ENCODE peak calls at places on chromosome 11, in six cellular contexts. N, I, T, W, E and O are unnamed samples.

GRCh38 chr11:14073821-14074529 is 111.5 kb downstream of the SPON1 start:
- DNase-seq in N (no peak), I (no peak), T (no peak), W (no peak), E (no peak), O (no peak)

GRCh38 chr11:73659961-73660360 is 13.6 kb downstream of the PLEKHB1 start:
- DNase-seq in N (no peak), I (no peak), T (no peak), W (no peak), E (no peak), O (no peak)

GRCh38 chr11:122843281-122844150 is 5.2 kb downstream of the CRTAM start:
- DNase-seq in N (no peak), I (no peak), T (peak), W (no peak), E (no peak), O (no peak)

GRCh38 chr11:56783448-56784041 is 35.0 kb upstream of the OR9G4 start:
- DNase-seq in N (peak), I (peak), T (peak), W (no peak), E (peak), O (peak)

GRCh38 chr11:72336163-72336562 is 92.2 kb upstream of the PHOX2A start:
- DNase-seq in N (no peak), I (no peak), T (no peak), W (no peak), E (peak), O (no peak)

GRCh38 chr11:124897681-124898680 is at the start of gene ROBO4:
- DNase-seq in N (peak), I (no peak), T (peak), W (no peak), E (no peak), O (no peak)

GRCh38 chr11:109306322-109306721 is 115.7 kb upstream of the C11orf87 start:
- DNase-seq in N (no peak), I (no peak), T (no peak), W (no peak), E (no peak), O (no peak)

GRCh38 chr11:38791346-38791961 is 2193.4 kb upstream of the RAG2 start:
- DNase-seq in N (peak), I (peak), T (peak), W (no peak), E (peak), O (peak)

GRCh38 chr11:43903969-43904368 is 23.3 kb downstream of the ALKBH3 start:
- DNase-seq in N (no peak), I (no peak), T (no peak), W (no peak), E (no peak), O (no peak)

GRCh38 chr11:61106906-61107470 is 4.7 kb downstream of the CD5 start:
- DNase-seq in N (no peak), I (no peak), T (no peak), W (no peak), E (no peak), O (no peak)

GRCh38 chr11:119121008-119121810 is at the start of gene HINFP:
- DNase-seq in N (peak), I (peak), T (peak), W (peak), E (peak), O (peak)

GRCh38 chr11:102986815-102987214 is 31.3 kb upstream of the MMP13 start:
- DNase-seq in N (peak), I (no peak), T (no peak), W (no peak), E (no peak), O (no peak)

GRCh38 chr11:78567209-78567608 is 7.5 kb downstream of the NARS2 start:
- DNase-seq in N (peak), I (no peak), T (no peak), W (no peak), E (no peak), O (no peak)

GRCh38 chr11:305834-306211 is 1.8 kb upstream of the IFITM2 start:
- DNase-seq in N (no peak), I (no peak), T (no peak), W (no peak), E (no peak), O (no peak)

GRCh38 chr11:44464741-44465140 is 100.7 kb upstream of the CD82 start:
- DNase-seq in N (no peak), I (peak), T (peak), W (no peak), E (peak), O (peak)

GRCh38 chr11:71063129-71063528 is 189.2 kb downstream of the SHANK2 start:
- DNase-seq in N (no peak), I (no peak), T (no peak), W (no peak), E (no peak), O (no peak)

GRCh38 chr11:19242184-19242932 is 1.6 kb upstream of the E2F8 start:
- DNase-seq in N (peak), I (no peak), T (no peak), W (no peak), E (no peak), O (peak)

GRCh38 chr11:123405123-123405592 is 24.9 kb upstream of the GRAMD1B start:
- DNase-seq in N (no peak), I (no peak), T (no peak), W (no peak), E (no peak), O (no peak)

GRCh38 chr11:27179334-27179733 is 138.7 kb downstream of the BBOX1 start:
- DNase-seq in N (no peak), I (no peak), T (no peak), W (no peak), E (no peak), O (no peak)

GRCh38 chr11:128765571-128766530 is 72.0 kb downstream of the FLI1 start:
- DNase-seq in N (no peak), I (no peak), T (no peak), W (no peak), E (no peak), O (no peak)

GRCh38 chr11:45926001-45926401 is 3.5 kb downstream of the LARGE2 start:
- DNase-seq in N (no peak), I (no peak), T (no peak), W (no peak), E (no peak), O (no peak)

GRCh38 chr11:120509346-120510053 is 2.0 kb upstream of the GRIK4 start:
- DNase-seq in N (no peak), I (no peak), T (no peak), W (no peak), E (no peak), O (no peak)

GRCh38 chr11:120512727-120513435 is 1.3 kb downstream of the GRIK4 start:
- DNase-seq in N (no peak), I (peak), T (no peak), W (no peak), E (no peak), O (no peak)

GRCh38 chr11:120511804-120512726 is 517 bp downstream of the GRIK4 start:
- DNase-seq in N (no peak), I (no peak), T (no peak), W (no peak), E (no peak), O (no peak)

GRCh38 chr11:120510406-120511115 is 987 bp upstream of the GRIK4 start:
- DNase-seq in N (no peak), I (no peak), T (no peak), W (no peak), E (no peak), O (no peak)

GRCh38 chr11:120511116-120511803 is at the start of gene GRIK4:
- DNase-seq in N (peak), I (peak), T (peak), W (no peak), E (peak), O (peak)
- H3K4me3 ChIP-seq in N (peak), I (peak), T (peak), W (peak), E (peak), O (no peak)

DNA sequence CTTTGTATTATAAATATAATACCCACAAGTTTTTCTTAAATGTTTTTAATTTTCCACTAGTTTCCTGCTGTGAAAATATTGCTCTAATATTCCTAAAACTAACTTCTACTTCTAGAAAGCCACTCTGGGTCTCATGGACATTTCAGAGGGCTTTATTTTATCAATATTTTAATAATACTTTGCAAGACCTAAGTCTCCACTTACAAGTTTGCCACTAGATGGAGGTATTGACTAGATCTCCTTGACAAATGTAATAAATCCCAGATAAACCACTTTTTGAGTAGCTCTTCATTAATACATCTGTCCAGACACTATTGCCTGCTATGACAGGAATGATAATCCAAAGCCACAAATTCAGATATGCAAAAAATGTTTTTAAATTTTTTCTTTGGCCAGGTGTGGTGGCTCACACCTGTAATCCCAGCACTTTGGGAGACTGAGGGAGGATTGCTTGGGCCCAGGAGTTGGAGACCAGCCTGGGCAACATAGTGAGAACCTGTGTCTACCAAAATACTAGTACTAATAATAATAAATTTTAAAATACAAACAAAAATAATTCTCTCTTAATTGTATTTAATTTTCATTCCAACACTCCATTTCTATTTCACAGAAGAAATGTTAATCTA is 3.5 kb upstream of the ACAT1 start:
- DNase-seq in N (peak), I (peak), T (peak), W (no peak), E (peak), O (peak)
- TF ChIP-seq CTCF in N (peak), I (peak), T (peak), W (peak), E (peak), O (no peak)

GRCh38 chr11:3220521-3221407 is 2.2 kb upstream of the MRGPRG start:
- DNase-seq in N (no peak), I (no peak), T (no peak), W (no peak), E (no peak), O (no peak)

GRCh38 chr11:3220101-3220500 is 1.5 kb upstream of the MRGPRG start:
- DNase-seq in N (no peak), I (no peak), T (no peak), W (no peak), E (no peak), O (no peak)

GRCh38 chr11:3219281-3219892 is 774 bp upstream of the MRGPRG start:
- DNase-seq in N (no peak), I (no peak), T (no peak), W (no peak), E (no peak), O (no peak)

GRCh38 chr11:3217751-3218482 is 696 bp downstream of the MRGPRG start:
- DNase-seq in N (no peak), I (no peak), T (no peak), W (no peak), E (no peak), O (no peak)

GRCh38 chr11:3218483-3219280 is at the start of gene MRGPRG:
- DNase-seq in N (no peak), I (no peak), T (no peak), W (no peak), E (no peak), O (no peak)
- TF ChIP-seq MYC in N (no peak), I (no peak), T (no peak), W (no peak), E (no peak), O (no peak)

GRCh38 chr11:67420646-67421420 is 5.4 kb downstream of the CARNS1 start:
- DNase-seq in N (peak), I (peak), T (peak), W (no peak), E (peak), O (peak)

GRCh38 chr11:67420147-67420645 is 4.7 kb downstream of the CARNS1 start:
- DNase-seq in N (no peak), I (no peak), T (no peak), W (no peak), E (no peak), O (no peak)

GRCh38 chr11:67418476-67419281 is 3.2 kb downstream of the CARNS1 start:
- DNase-seq in N (no peak), I (no peak), T (no peak), W (no peak), E (no peak), O (no peak)

GRCh38 chr11:67421421-67422031 is 6.0 kb downstream of the CARNS1 start:
- DNase-seq in N (no peak), I (no peak), T (no peak), W (no peak), E (no peak), O (no peak)

GRCh38 chr11:67419330-67420049 is 4.0 kb downstream of the CARNS1 start:
- DNase-seq in N (no peak), I (no peak), T (no peak), W (no peak), E (no peak), O (no peak)
- H3K4me3 ChIP-seq in N (no peak), I (no peak), T (no peak), W (no peak), E (no peak), O (no peak)

GRCh38 chr11:31997955-31998354 is 92.9 kb upstream of the RCN1 start:
- DNase-seq in N (no peak), I (peak), T (no peak), W (no peak), E (no peak), O (no peak)
- TF ChIP-seq CTCF in N (no peak), I (no peak), T (no peak), W (no peak), E (no peak), O (no peak)

DNA sequence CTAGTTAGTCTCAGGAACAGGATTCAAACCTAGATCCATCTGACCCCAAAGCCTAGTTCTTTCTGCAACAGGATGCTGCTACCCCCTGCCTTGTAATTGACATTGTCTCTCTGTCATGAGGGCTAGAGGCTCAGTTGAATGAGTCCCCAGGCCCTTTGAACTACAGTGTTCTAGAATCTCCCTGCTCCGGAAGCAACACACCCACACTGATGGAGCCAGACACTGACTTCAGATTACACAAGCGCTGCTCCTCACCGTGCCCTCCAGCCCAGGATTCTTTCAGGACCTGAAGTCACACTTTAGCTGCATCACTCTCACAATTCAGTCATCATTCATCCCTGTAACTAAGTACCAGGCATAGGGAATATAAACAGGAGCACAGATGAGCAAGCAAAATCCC is 69.7 kb downstream of the RAB30 start:
- DNase-seq in N (no peak), I (no peak), T (no peak), W (no peak), E (no peak), O (no peak)
- TF ChIP-seq MYC in N (no peak), I (no peak), T (no peak), W (no peak), E (no peak), O (no peak)

GRCh38 chr11:64759722-64760719 is at the start of gene PYGM:
- DNase-seq in N (no peak), I (no peak), T (no peak), W (no peak), E (peak), O (peak)

GRCh38 chr11:64757549-64758329 is 2.0 kb downstream of the PYGM start:
- DNase-seq in N (no peak), I (no peak), T (no peak), W (no peak), E (no peak), O (no peak)

GRCh38 chr11:64760759-64761417 is 1.1 kb upstream of the PYGM start:
- DNase-seq in N (no peak), I (no peak), T (no peak), W (no peak), E (no peak), O (no peak)

GRCh38 chr11:64758330-64759079 is 1.3 kb downstream of the PYGM start:
- DNase-seq in N (no peak), I (no peak), T (no peak), W (no peak), E (no peak), O (no peak)

GRCh38 chr11:64759131-64759721 is 548 bp downstream of the PYGM start:
- DNase-seq in N (no peak), I (no peak), T (peak), W (no peak), E (peak), O (no peak)
- H3K4me3 ChIP-seq in N (no peak), I (no peak), T (no peak), W (no peak), E (no peak), O (no peak)

GRCh38 chr11:126307706-126308105 is 3.8 kb downstream of the DCPS start:
- DNase-seq in N (peak), I (peak), T (peak), W (no peak), E (peak), O (peak)
- TF ChIP-seq CTCF in N (peak), I (peak), T (peak), W (peak), E (peak), O (peak)

GRCh38 chr11:9895016-9895415 is 231.1 kb downstream of the SWAP70 start:
- DNase-seq in N (no peak), I (no peak), T (no peak), W (no peak), E (no peak), O (no peak)
- TF ChIP-seq MYC in N (no peak), I (no peak), T (no peak), W (no peak), E (no peak), O (no peak)

GRCh38 chr11:86459682-86460460 is 85.2 kb downstream of the CCDC81 start:
- DNase-seq in N (peak), I (peak), T (peak), W (no peak), E (no peak), O (no peak)
- H3K4me3 ChIP-seq in N (no peak), I (no peak), T (no peak), W (no peak), E (no peak), O (no peak)